ENCODE peak calls at places on chromosomes 13 and 19, in five cellular contexts. Z is ascending aorta, C is GM03348, T is activated T-cell treated with anti-CD3 and anti-CD28 coated beads for 1 hour, G is substantia nigra. E is an unnamed sample.

GRCh38 chr19:46211201-46211881 is 18.2 kb upstream of the IGFL1 start:
- DNase-seq in Z (no peak), C (no peak), T (no peak), G (no peak), E (no peak)

GRCh38 chr19:18434411-18435184 is 3.3 kb downstream of the ISYNA1 start:
- DNase-seq in Z (no peak), C (no peak), T (no peak), G (no peak), E (no peak)

GRCh38 chr19:35474104-35474503 is 16.2 kb downstream of the KRTDAP start:
- DNase-seq in Z (no peak), C (no peak), T (no peak), G (no peak), E (no peak)

GRCh38 chr19:9139609-9140158 is 513 bp upstream of the ZNF317 start:
- DNase-seq in Z (no peak), C (no peak), T (no peak), G (no peak), E (peak)

GRCh38 chr13:97273341-97273831 is 51.3 kb downstream of the MBNL2 start:
- DNase-seq in Z (no peak), C (no peak), T (no peak), G (no peak), E (no peak)

GRCh38 chr13:51444922-51445321 is 7.9 kb downstream of the INTS6 start:
- DNase-seq in Z (no peak), C (peak), T (no peak), G (no peak), E (peak)

GRCh38 chr19:10921909-10922637 is 6.4 kb downstream of the YIPF2 start:
- DNase-seq in Z (no peak), C (no peak), T (no peak), G (no peak), E (no peak)

GRCh38 chr19:30091456-30091855 is 149.4 kb downstream of the URI1 start:
- DNase-seq in Z (no peak), C (no peak), T (no peak), G (no peak), E (no peak)

GRCh38 chr13:67130444-67130843 is 99.7 kb downstream of the PCDH9 start:
- DNase-seq in Z (no peak), C (no peak), T (no peak), G (no peak), E (peak)

GRCh38 chr19:58396691-58397532 is 1.5 kb downstream of the RNF225 start:
- DNase-seq in Z (no peak), C (no peak), T (no peak), G (no peak), E (no peak)

GRCh38 chr19:2057484-2058469 is 6.7 kb upstream of the MKNK2 start:
- DNase-seq in Z (no peak), C (no peak), T (no peak), G (no peak), E (no peak)

GRCh38 chr19:4088065-4088679 is 21.5 kb upstream of the ZBTB7A start:
- DNase-seq in Z (no peak), C (no peak), T (no peak), G (no peak), E (no peak)

GRCh38 chr19:48006762-48007161 is 12.3 kb downstream of the ELSPBP1 start:
- DNase-seq in Z (no peak), C (no peak), T (no peak), G (no peak), E (peak)